ENCODE peak calls at places on chromosome 19, in nine cellular contexts. A is AG04450; Z is stimulated activated naive CD4-positive, alpha-beta T cell; I is ELR; Q is mesothelial cell of epicardium; O is COLO829; K is GM19239; T is naive thymus-derived CD8-positive, alpha-beta T cell; R is omental fat pad. D is an unnamed sample.

GRCh38 chr19:940591-941291 is 14.9 kb downstream of the ARID3A start:
- DNase-seq in A (peak; percentile 49), Z (peak; percentile 66), I (no peak), Q (no peak), O (peak; percentile 47), K (no peak), T (peak; percentile 82), R (no peak), D (no peak)

GRCh38 chr19:50568321-50569022 is at the start of gene LRRC4B:
- DNase-seq in A (no peak), Z (no peak), I (no peak), Q (no peak), O (peak; percentile 21), K (no peak), T (no peak), R (no peak), D (no peak)

GRCh38 chr19:35911790-35912189 is 3.7 kb upstream of the TYROBP start:
- DNase-seq in A (no peak), Z (no peak), I (peak; percentile 34), Q (no peak), O (no peak), K (no peak), T (no peak), R (no peak), D (no peak)

GRCh38 chr19:49555600-49556411 is 24.6 kb downstream of the NOSIP start:
- DNase-seq in A (no peak), Z (peak; percentile 92), I (peak; percentile 53), Q (no peak), O (peak; percentile 53), K (no peak), T (peak; percentile 88), R (no peak), D (no peak)

GRCh38 chr19:18128805-18129204 is 24.2 kb upstream of the PIK3R2 start:
- DNase-seq in A (no peak), Z (no peak), I (no peak), Q (no peak), O (no peak), K (no peak), T (no peak), R (no peak), D (no peak)

GRCh38 chr19:49165865-49166301 is 8.3 kb downstream of the TRPM4 start:
- DNase-seq in A (no peak), Z (no peak), I (no peak), Q (no peak), O (no peak), K (no peak), T (no peak), R (no peak), D (no peak)

GRCh38 chr19:13505761-13506549 is at the start of gene CACNA1A:
- DNase-seq in A (no peak), Z (no peak), I (peak; percentile 26), Q (no peak), O (no peak), K (no peak), T (peak; percentile 19), R (no peak), D (no peak)

GRCh38 chr19:47094557-47095517 is 18.7 kb downstream of the ZC3H4 start:
- DNase-seq in A (no peak), Z (no peak), I (no peak), Q (no peak), O (no peak), K (no peak), T (no peak), R (no peak), D (no peak)

GRCh38 chr19:861756-862528 is 2.5 kb downstream of the CFD start:
- DNase-seq in A (no peak), Z (peak; percentile 69), I (peak; percentile 38), Q (no peak), O (peak; percentile 94), K (peak; percentile 69), T (peak; percentile 66), R (no peak), D (peak; percentile 50)

GRCh38 chr19:5805465-5806132 is 732 bp downstream of the NRTN start:
- DNase-seq in A (no peak), Z (peak; percentile 64), I (peak; percentile 67), Q (peak; percentile 61), O (peak; percentile 52), K (peak; percentile 58), T (peak; percentile 65), R (no peak), D (peak; percentile 8)

GRCh38 chr19:29812080-29812880 is 489 bp downstream of the CCNE1 start:
- DNase-seq in A (no peak), Z (peak; percentile 19), I (peak; percentile 27), Q (no peak), O (no peak), K (no peak), T (no peak), R (no peak), D (no peak)

GRCh38 chr19:30206187-30206586 is 166.0 kb upstream of the ZNF536 start:
- DNase-seq in A (no peak), Z (no peak), I (no peak), Q (no peak), O (no peak), K (no peak), T (no peak), R (no peak), D (no peak)

GRCh38 chr19:33628921-33629825 is 7.4 kb downstream of the CHST8 start:
- DNase-seq in A (no peak), Z (no peak), I (no peak), Q (no peak), O (no peak), K (no peak), T (no peak), R (no peak), D (no peak)

GRCh38 chr19:47376589-47377144 is 27.6 kb downstream of the DHX34 start:
- DNase-seq in A (no peak), Z (no peak), I (peak; percentile 25), Q (no peak), O (no peak), K (no peak), T (no peak), R (no peak), D (no peak)

GRCh38 chr19:7391218-7391670 is 42.5 kb downstream of the ARHGEF18 start:
- DNase-seq in A (no peak), Z (no peak), I (peak; percentile 96), Q (no peak), O (no peak), K (no peak), T (no peak), R (no peak), D (no peak)

GRCh38 chr19:54684537-54684936 is 21.8 kb downstream of the LILRB4 start:
- DNase-seq in A (no peak), Z (no peak), I (peak; percentile 23), Q (no peak), O (peak; percentile 59), K (no peak), T (no peak), R (no peak), D (no peak)

GRCh38 chr19:1235625-1236538 is 1.9 kb downstream of the CBARP start:
- DNase-seq in A (no peak), Z (no peak), I (peak; percentile 76), Q (no peak), O (no peak), K (no peak), T (no peak), R (no peak), D (no peak)

GRCh38 chr19:18041054-18041453 is 33.1 kb downstream of the ARRDC2 start:
- DNase-seq in A (no peak), Z (no peak), I (no peak), Q (no peak), O (no peak), K (no peak), T (no peak), R (no peak), D (no peak)

D was measured in NCI-H526 treated with DMSO at 0.1 percent for 48 hours.